ENCODE peak calls at places on chromosomes 6 and 20, in ten cellular contexts. Q is heart right ventricle; C is endothelial cell of umbilical vein; B is CD8-positive, alpha-beta T cell; S is fibroblast of the aortic adventitia; O is spleen; L is ovary; K is RWPE1; N is progenitor cell of endocrine pancreas; D is WTC11. J is an unnamed sample.

GRCh38 chr6:40037271-40037670 is 103.0 kb upstream of the MOCS1 start:
- DNase-seq in D (no peak), L (no peak), N (no peak), Q (no peak), O (no peak), C (no peak), B (no peak), S (no peak), K (no peak), J (no peak)

GRCh38 chr20:63234693-63235398 is 859 bp upstream of the BIRC7 start:
- DNase-seq in L (no peak), B (no peak), C (no peak), K (peak), D (peak), Q (no peak), S (no peak), N (peak), O (no peak), J (peak)

GRCh38 chr20:63165538-63166422 is 50.2 kb downstream of the YTHDF1 start:
- DNase-seq in D (no peak), K (no peak), O (no peak), N (no peak), L (no peak), C (no peak), S (no peak), Q (no peak), B (no peak), J (no peak)

GRCh38 chr20:45358282-45359068 is 4.5 kb upstream of the SYS1 start:
- DNase-seq in N (no peak), D (no peak), Q (peak), O (no peak), L (peak), K (no peak), S (peak), C (peak), B (no peak), J (no peak)

GRCh38 chr6:143408787-143409162 is 41.7 kb downstream of the ADAT2 start:
- DNase-seq in B (no peak), Q (no peak), S (no peak), D (no peak), O (no peak), C (no peak), N (no peak), K (no peak), L (no peak), J (no peak)

GRCh38 chr6:30091577-30092381 is 16.2 kb upstream of the RNF39 start:
- DNase-seq in K (peak), S (peak), N (no peak), C (no peak), Q (no peak), D (no peak), O (no peak), B (no peak), L (no peak), J (no peak)

GRCh38 chr20:58987790-58988564 is 6.9 kb downstream of the NELFCD start:
- DNase-seq in Q (no peak), C (no peak), S (no peak), D (no peak), B (no peak), K (no peak), L (peak), O (peak), N (no peak), J (no peak)

GRCh38 chr20:54774423-54774822 is 299.0 kb downstream of the DOK5 start:
- DNase-seq in S (no peak), D (no peak), Q (no peak), N (no peak), B (no peak), O (no peak), K (no peak), L (no peak), C (no peak), J (no peak)

GRCh38 chr20:40471261-40471629 is 217.8 kb downstream of the MAFB start:
- DNase-seq in B (no peak), L (no peak), O (no peak), C (no peak), D (peak), S (no peak), Q (no peak), N (no peak), K (peak), J (no peak)

GRCh38 chr20:41587956-41588355 is 30.2 kb downstream of the CHD6 start:
- DNase-seq in D (no peak), L (no peak), C (no peak), S (peak), B (no peak), K (peak), Q (no peak), N (no peak), O (no peak), J (no peak)

GRCh38 chr6:44699851-44700250 is 312.3 kb downstream of the CDC5L start:
- DNase-seq in Q (no peak), K (no peak), L (no peak), O (no peak), N (no peak), S (no peak), C (no peak), D (no peak), B (no peak), J (no peak)

GRCh38 chr6:332671-333070 is 40.4 kb downstream of the DUSP22 start:
- DNase-seq in O (no peak), N (no peak), C (peak), Q (no peak), S (peak), K (no peak), B (no peak), D (no peak), L (no peak), J (no peak)

GRCh38 chr6:108587258-108588059 is 26.7 kb downstream of the FOXO3 start:
- DNase-seq in N (no peak), D (no peak), L (peak), K (peak), S (peak), Q (no peak), C (peak), B (no peak), O (no peak), J (no peak)

GRCh38 chr6:108764580-108764950 is 83.7 kb upstream of the ARMC2 start:
- DNase-seq in S (no peak), N (no peak), B (no peak), Q (no peak), O (no peak), D (no peak), C (peak), L (no peak), K (no peak), J (no peak)

GRCh38 chr6:43644940-43645612 is at the start of gene RSPH9:
- DNase-seq in O (peak), C (peak), S (peak), B (peak), Q (peak), D (peak), K (no peak), N (peak), L (peak), J (peak)

GRCh38 chr20:62350098-62350628 is 16.9 kb downstream of the LAMA5 start:
- DNase-seq in N (no peak), D (no peak), L (no peak), S (no peak), C (no peak), B (no peak), Q (no peak), O (no peak), K (peak), J (no peak)

GRCh38 chr20:4014031-4014474 is 1.3 kb downstream of the RNF24 start:
- DNase-seq in B (peak), D (no peak), K (peak), O (no peak), N (no peak), L (peak), Q (peak), S (peak), C (peak), J (peak)

GRCh38 chr20:63574156-63574828 is at the start of gene HELZ2:
- DNase-seq in C (peak), N (peak), K (peak), B (peak), Q (peak), O (peak), S (peak), D (peak), L (peak), J (peak)

GRCh38 chr20:32820698-32821378 is 1.1 kb downstream of the MAPRE1 start:
- DNase-seq in N (no peak), K (peak), D (no peak), B (no peak), S (no peak), L (no peak), O (peak), Q (no peak), C (no peak), J (no peak)

GRCh38 chr20:25533920-25534700 is 51.2 kb downstream of the NINL start:
- DNase-seq in D (no peak), L (no peak), S (no peak), O (no peak), K (no peak), C (peak), N (no peak), Q (no peak), B (no peak), J (no peak)

GRCh38 chr20:25529295-25529951 is 55.9 kb downstream of the NINL start:
- DNase-seq in N (no peak), B (no peak), K (no peak), O (no peak), Q (no peak), S (no peak), L (no peak), D (no peak), C (no peak), J (no peak)

GRCh38 chr20:25532971-25533391 is 52.4 kb downstream of the NINL start:
- DNase-seq in C (peak), O (no peak), S (peak), D (no peak), K (no peak), Q (no peak), N (no peak), L (no peak), B (no peak), J (no peak)

GRCh38 chr20:25534845-25535244 is 50.5 kb downstream of the NINL start:
- DNase-seq in S (no peak), Q (no peak), K (no peak), L (no peak), O (no peak), B (no peak), C (no peak), N (no peak), D (no peak), J (no peak)

DNA sequence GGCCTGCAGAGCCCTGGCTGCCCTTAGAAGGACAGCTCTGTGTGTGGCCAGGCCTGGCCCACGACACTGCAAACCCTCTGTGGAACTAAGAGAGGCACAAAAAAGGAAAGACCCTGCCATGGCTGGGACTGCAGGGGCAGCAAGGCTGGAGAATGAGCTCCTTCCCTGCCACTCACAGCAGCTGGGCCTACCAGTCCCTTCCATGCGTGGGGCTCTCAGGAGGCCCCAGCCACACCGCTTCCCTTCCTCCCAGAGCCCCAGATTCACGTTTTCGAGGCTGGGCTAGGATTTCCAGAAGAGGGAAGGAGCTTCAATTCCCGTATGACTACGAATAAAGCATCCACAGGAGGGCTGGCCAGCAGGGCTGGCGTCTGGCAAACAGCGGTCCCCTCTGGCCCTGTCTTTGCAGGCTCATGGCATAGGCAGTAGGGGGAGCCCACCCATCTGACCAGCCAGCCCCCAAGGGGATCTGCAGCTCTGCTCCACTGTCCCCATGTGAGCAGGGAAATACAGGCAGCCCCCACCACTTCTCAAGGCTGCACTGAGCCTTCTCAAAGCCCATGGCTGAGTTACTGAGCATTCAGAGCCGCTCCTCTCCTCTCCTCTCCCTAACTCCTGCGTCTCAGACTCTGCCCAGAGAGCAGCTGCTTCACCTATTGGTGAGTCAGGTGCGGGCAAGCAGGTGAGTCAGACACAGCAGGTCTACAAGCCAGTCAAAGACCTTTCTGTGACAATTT is 53.1 kb downstream of the NINL start:
- DNase-seq in C (peak), N (no peak), D (peak), L (no peak), B (no peak), Q (no peak), K (peak), S (peak), O (no peak), J (no peak)
- TF ChIP-seq CTCF in C (peak), N (no peak), D (no peak), L (no peak), B (no peak), Q (peak), K (no peak), S (peak), O (no peak), J (no peak)

DNA sequence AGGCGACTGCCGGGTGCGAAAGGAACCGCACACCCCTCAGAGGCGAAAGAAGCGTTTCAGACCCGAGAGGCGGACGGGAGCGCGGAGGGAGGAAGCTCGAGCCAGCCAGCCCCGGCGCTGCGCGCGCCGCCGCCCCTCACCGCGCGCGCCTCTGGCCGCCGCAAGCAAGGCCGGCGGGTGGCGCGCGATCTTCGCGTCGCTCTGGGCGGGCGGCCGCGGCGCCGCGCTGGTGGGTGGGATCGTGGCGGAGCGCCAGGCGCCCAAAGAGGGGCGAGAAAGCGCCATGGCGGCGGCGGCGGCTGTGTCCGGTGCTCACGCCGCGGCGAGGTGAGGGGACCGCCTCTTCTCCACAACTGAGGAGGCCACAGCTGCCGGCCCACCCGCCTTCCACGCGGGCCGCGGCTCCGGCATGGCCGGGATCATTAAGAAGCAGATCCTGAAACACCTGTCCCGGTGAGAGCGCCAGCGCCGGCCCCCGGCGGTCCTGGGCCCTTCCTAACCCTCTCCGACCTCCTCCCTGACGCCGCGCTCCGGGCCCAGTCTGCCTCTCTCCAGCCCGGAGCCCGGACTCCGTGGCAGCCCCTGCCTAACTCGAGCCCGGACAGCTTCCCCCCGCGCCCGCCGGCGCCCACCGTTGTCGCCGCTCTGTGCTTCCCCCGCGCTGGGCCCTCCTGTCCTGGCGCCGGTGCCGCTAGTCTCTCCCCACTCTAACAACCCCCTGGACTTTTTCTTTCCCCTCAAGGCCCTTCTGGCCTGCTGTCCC is at the start of gene BLTP3A:
- DNase-seq in K (peak), D (peak), B (peak), L (peak), S (peak), N (peak), O (peak), Q (peak), C (peak), J (peak)
- TF ChIP-seq CTCF in K (no peak), D (no peak), B (no peak), L (peak), S (no peak), N (no peak), O (no peak), Q (no peak), C (no peak), J (peak)

GRCh38 chr6:149560736-149561135 is 5.4 kb upstream of the GINM1 start:
- DNase-seq in O (no peak), C (peak), B (peak), K (no peak), N (no peak), L (no peak), Q (no peak), D (peak), S (no peak), J (no peak)
- TF ChIP-seq CTCF in O (peak), C (peak), B (peak), K (peak), N (peak), L (no peak), Q (peak), D (peak), S (peak), J (peak)

GRCh38 chr6:105519954-105520353 is 117.1 kb upstream of the PREP start:
- DNase-seq in Q (no peak), S (peak), B (no peak), O (no peak), K (no peak), L (no peak), D (no peak), C (no peak), N (no peak), J (no peak)
- TF ChIP-seq CTCF in Q (no peak), S (no peak), B (no peak), O (no peak), K (no peak), L (no peak), D (no peak), C (no peak), N (no peak), J (no peak)

GRCh38 chr6:2524090-2524489 is 226.6 kb downstream of the MYLK4 start:
- DNase-seq in Q (no peak), K (no peak), D (no peak), B (no peak), S (no peak), N (no peak), O (no peak), C (peak), L (no peak), J (no peak)
- TF ChIP-seq CTCF in Q (no peak), K (no peak), D (peak), B (no peak), S (peak), N (no peak), O (peak), C (no peak), L (no peak), J (peak)

GRCh38 chr6:33082702-33083101 is 6.9 kb downstream of the HLA-DPB1 start:
- DNase-seq in S (peak), D (peak), Q (no peak), N (no peak), C (no peak), K (no peak), O (no peak), L (no peak), B (no peak), J (peak)
- TF ChIP-seq CTCF in S (peak), D (peak), Q (peak), N (peak), C (peak), K (no peak), O (peak), L (no peak), B (no peak), J (peak)